ENCODE peak calls at places on chromosomes 7 and 10, in four cellular contexts. L is K562, Y is HepG2, C is GM12878. Z is an unnamed sample.

GRCh38 chr10:59808896-59809643 is 55.8 kb upstream of the MRLN start:
- DNase-seq in L (peak; percentile 64), Y (peak; percentile 64), C (peak; percentile 28), Z (peak; percentile 69)

GRCh38 chr7:23434147-23434676 is 36.1 kb downstream of the IGF2BP3 start:
- DNase-seq in L (no peak), Y (no peak), C (peak; percentile 45), Z (no peak)

GRCh38 chr10:22652988-22653431 is 61.4 kb downstream of the PIP4K2A start:
- DNase-seq in L (no peak), Y (no peak), C (no peak), Z (no peak)

GRCh38 chr7:78953090-78953489 is 500.4 kb downstream of the MAGI2 start:
- DNase-seq in L (no peak), Y (no peak), C (no peak), Z (no peak)

GRCh38 chr10:73017955-73018480 is 63.4 kb upstream of the PLA2G12B start:
- DNase-seq in L (no peak), Y (no peak), C (no peak), Z (no peak)

GRCh38 chr7:44194069-44194468 is 4.8 kb upstream of the GCK start:
- DNase-seq in L (no peak), Y (no peak), C (no peak), Z (no peak)

GRCh38 chr10:47104101-47104707 is 193.0 kb downstream of the PTPN20 start:
- DNase-seq in L (no peak), Y (no peak), C (no peak), Z (no peak)

GRCh38 chr7:123437447-123437995 is 96.9 kb downstream of the IQUB start:
- DNase-seq in L (no peak), Y (no peak), C (no peak), Z (no peak)

GRCh38 chr10:64507869-64508609 is 986.8 kb downstream of the REEP3 start:
- DNase-seq in L (peak; percentile 30), Y (no peak), C (no peak), Z (no peak)

GRCh38 chr10:122279725-122280141 is 8.6 kb downstream of the BTBD16 start:
- DNase-seq in L (peak; percentile 33), Y (peak; percentile 54), C (no peak), Z (peak; percentile 81)

GRCh38 chr7:35736725-35737124 is 41.8 kb upstream of the HERPUD2 start:
- DNase-seq in L (no peak), Y (peak; percentile 85), C (no peak), Z (no peak)

GRCh38 chr10:124429576-124429975 is 10.9 kb upstream of the OAT start:
- DNase-seq in L (no peak), Y (peak; percentile 44), C (no peak), Z (no peak)

GRCh38 chr10:48550071-48550691 is 54.7 kb downstream of the ARHGAP22 start:
- DNase-seq in L (no peak), Y (no peak), C (no peak), Z (no peak)

GRCh38 chr7:79308176-79308575 is 145.3 kb downstream of the MAGI2 start:
- DNase-seq in L (no peak), Y (peak; percentile 55), C (no peak), Z (peak; percentile 6)

GRCh38 chr7:86320886-86321285 is 322.8 kb upstream of the GRM3 start:
- DNase-seq in L (no peak), Y (no peak), C (no peak), Z (no peak)

GRCh38 chr7:120554960-120555571 is 282.1 kb downstream of the KCND2 start:
- DNase-seq in L (peak; percentile 54), Y (peak; percentile 49), C (peak; percentile 45), Z (peak; percentile 53)

GRCh38 chr10:43785252-43785651 is 136.6 kb upstream of the ZNF32 start:
- DNase-seq in L (peak; percentile 4), Y (peak; percentile 21), C (no peak), Z (no peak)

GRCh38 chr7:118057404-118057803 is 126.6 kb upstream of the LSM8 start:
- DNase-seq in L (no peak), Y (no peak), C (no peak), Z (no peak)

GRCh38 chr7:34672430-34672829 is 14.4 kb downstream of the NPSR1 start:
- DNase-seq in L (no peak), Y (no peak), C (no peak), Z (no peak)

DNA sequence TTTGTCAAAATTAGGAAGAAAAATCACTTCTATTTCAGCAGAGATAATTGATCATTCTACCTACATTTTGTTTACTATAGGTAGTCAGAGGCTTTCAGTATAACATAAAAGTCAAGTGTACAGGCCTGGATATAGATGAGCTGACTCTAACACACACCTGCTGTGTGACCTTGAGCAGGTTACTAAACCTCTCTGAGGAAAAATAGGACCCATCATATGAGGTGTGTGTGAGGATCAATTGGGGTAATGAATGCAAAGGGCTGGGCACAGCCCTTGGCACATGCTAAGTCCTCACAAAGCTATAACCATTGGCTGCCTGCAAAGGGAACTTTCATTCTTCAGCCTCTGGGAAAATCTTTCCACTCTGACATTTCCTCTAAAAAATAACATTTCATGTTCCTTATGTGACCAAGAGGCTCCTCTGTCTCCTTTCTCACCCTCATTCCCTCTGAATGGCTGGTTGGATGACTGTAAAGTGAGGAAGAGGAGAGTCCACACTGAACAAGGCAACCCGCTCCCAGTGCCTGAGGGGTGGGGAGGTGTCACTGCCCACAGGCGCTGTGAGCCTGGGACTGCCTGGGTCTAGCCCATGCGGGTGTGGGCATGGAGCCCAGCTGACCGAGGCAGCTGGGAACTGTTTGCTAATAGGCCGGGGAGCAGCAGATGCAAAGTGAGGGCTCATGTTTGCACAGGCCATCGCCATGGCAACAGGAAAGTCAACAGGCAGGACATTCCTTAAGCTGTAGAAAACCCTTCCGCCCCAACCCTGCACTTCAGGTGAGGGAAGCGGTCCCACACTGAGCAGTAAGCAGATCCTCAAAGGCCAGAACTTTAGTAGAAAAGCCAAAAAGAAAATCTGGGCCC is 36.8 kb downstream of the MYOF start:
- DNase-seq in L (no peak), Y (peak; percentile 97), C (no peak), Z (peak; percentile 62)
- TF ChIP-seq TARDBP in L (no peak), Y (no peak), C (no peak), Z (no peak)

DNA sequence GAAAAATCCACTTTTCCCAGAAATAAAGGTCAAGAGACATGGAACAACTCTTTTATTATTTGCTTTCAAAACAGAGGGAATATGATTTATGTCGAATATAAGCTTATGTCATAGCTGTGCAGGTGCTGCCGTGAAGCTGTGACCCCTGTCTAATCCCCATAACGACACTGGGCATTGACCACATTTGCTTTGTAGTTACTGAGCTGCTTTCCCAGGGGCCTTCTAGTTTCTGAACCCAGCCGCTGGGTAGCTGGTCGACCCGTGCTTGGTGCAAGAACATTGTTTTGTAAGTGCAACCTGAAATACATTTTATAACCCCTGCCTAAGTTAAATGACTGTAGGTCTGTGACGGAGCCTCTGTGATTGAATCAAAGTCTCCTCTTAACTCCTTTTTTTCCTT is 144.9 kb upstream of the HDAC9 start:
- DNase-seq in L (no peak), Y (no peak), C (no peak), Z (no peak)
- TF ChIP-seq FOXM1 in L (no peak), Y (no peak), C (no peak), Z (no peak)

GRCh38 chr10:484441-484924 is 205.0 kb downstream of the DIP2C start:
- DNase-seq in L (no peak), Y (no peak), C (no peak), Z (peak; percentile 51)
- TF ChIP-seq TARDBP in L (no peak), Y (no peak), C (no peak), Z (no peak)

DNA sequence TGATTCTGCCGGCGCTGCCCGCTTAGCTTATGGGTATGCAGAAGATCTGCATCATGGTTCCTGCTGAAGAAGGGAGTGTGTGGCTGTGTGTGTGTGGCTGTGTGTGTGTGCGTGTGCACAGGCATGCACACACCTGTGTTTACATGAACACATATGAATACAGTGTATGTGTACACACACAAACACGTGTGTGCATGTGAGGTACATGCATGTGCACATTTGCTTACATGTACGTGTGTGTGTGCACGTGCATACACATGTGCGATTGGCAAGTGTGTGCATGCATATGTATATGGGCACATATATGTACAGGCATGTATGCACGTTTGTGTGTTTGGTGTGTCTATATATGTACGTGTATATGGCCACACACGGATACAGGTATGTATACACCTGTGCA is 16.4 kb upstream of the FAM20C start:
- DNase-seq in L (no peak), Y (no peak), C (no peak), Z (no peak)
- TF ChIP-seq FOXM1 in L (no peak), Y (no peak), C (no peak), Z (no peak)

GRCh38 chr7:127137146-127137545 is 115.6 kb downstream of the GRM8 start:
- DNase-seq in L (no peak), Y (no peak), C (no peak), Z (no peak)
- TF ChIP-seq TARDBP in L (no peak), Y (no peak), C (no peak), Z (no peak)

Z was measured in HEK293T.